ENCODE peak calls at places on chromosomes 3 and 15, in five cellular contexts. O is GM12865, C is cardiac fibroblast, Z is A549, Y is AG04450. I is an unnamed sample.
A peak's percentile ranks its signal among the peaks of the same experiment; 100 is the strongest.

GRCh38 chr15:34684351-34684750 is 70.4 kb downstream of the GJD2 start:
- DNase-seq in Z (no peak), C (no peak), O (no peak), Y (no peak), I (no peak)

GRCh38 chr15:48177383-48177874 is 666 bp downstream of the MYEF2 start:
- DNase-seq in Z (peak; percentile 48), Y (no peak), C (peak; percentile 19), O (peak; percentile 48), I (peak; percentile 12)

GRCh38 chr3:127535901-127536817 is 54.4 kb downstream of the TPRA1 start:
- DNase-seq in Y (no peak), C (no peak), O (no peak), Z (no peak), I (no peak)

GRCh38 chr3:192916455-192917257 is 1.0 kb downstream of the MB21D2 start:
- DNase-seq in C (peak; percentile 66), O (peak; percentile 90), Y (no peak), Z (peak; percentile 46), I (peak; percentile 63)

GRCh38 chr3:134325722-134326121 is 48.5 kb downstream of the AMOTL2 start:
- DNase-seq in C (no peak), O (no peak), Y (no peak), Z (no peak), I (peak; percentile 52)

GRCh38 chr3:131402391-131403039 is 20.9 kb downstream of the NUDT16 start:
- DNase-seq in Y (no peak), O (no peak), C (peak; percentile 24), Z (no peak), I (peak; percentile 10)

GRCh38 chr15:68228971-68229385 is 550 bp downstream of the CLN6 start:
- DNase-seq in C (no peak), O (peak; percentile 47), Y (no peak), Z (peak; percentile 19), I (no peak)

GRCh38 chr3:49606427-49606826 is 52.1 kb downstream of the BSN start:
- DNase-seq in O (no peak), C (no peak), Z (no peak), Y (no peak), I (no peak)

GRCh38 chr3:94772402-94772801 is 709.5 kb downstream of the NSUN3 start:
- DNase-seq in O (no peak), Z (no peak), Y (no peak), C (no peak), I (no peak)

GRCh38 chr15:41906608-41907007 is 12.8 kb upstream of the SPTBN5 start:
- DNase-seq in O (no peak), C (no peak), Z (no peak), Y (no peak), I (no peak)

GRCh38 chr15:58136731-58137130 is 1.4 kb upstream of the AQP9 start:
- DNase-seq in C (no peak), Z (no peak), Y (no peak), O (no peak), I (no peak)

GRCh38 chr15:37397266-37398022 is 297.1 kb upstream of the MEIS2 start:
- DNase-seq in O (no peak), Z (no peak), Y (no peak), C (no peak), I (no peak)

GRCh38 chr3:128784843-128785242 is 58.9 kb downstream of the RAB7A start:
- DNase-seq in O (no peak), Z (no peak), Y (no peak), C (no peak), I (no peak)

GRCh38 chr15:60237411-60237810 is 160.4 kb downstream of the ANXA2 start:
- DNase-seq in Y (peak; percentile 26), C (no peak), Z (no peak), O (no peak), I (no peak)

GRCh38 chr3:112013058-112013783 is 14.5 kb downstream of the TAGLN3 start:
- DNase-seq in Z (peak; percentile 79), O (peak; percentile 73), C (peak; percentile 87), Y (peak; percentile 55), I (peak; percentile 75)

GRCh38 chr3:9508781-9509180 is 44.8 kb downstream of the LHFPL4 start:
- DNase-seq in Y (no peak), C (no peak), Z (no peak), O (no peak), I (no peak)

GRCh38 chr3:163196815-163197214 is 1700.2 kb downstream of the OTOL1 start:
- DNase-seq in C (no peak), Z (no peak), Y (no peak), O (no peak), I (no peak)

GRCh38 chr3:103705641-103706040 is 1270.8 kb downstream of the ZPLD1 start:
- DNase-seq in O (no peak), C (no peak), Y (no peak), Z (no peak), I (no peak)

GRCh38 chr3:53109822-53110771 is 20.1 kb downstream of the RFT1 start:
- DNase-seq in O (peak; percentile 55), Z (peak; percentile 63), Y (peak; percentile 41), C (peak; percentile 92), I (peak; percentile 86)

DNA sequence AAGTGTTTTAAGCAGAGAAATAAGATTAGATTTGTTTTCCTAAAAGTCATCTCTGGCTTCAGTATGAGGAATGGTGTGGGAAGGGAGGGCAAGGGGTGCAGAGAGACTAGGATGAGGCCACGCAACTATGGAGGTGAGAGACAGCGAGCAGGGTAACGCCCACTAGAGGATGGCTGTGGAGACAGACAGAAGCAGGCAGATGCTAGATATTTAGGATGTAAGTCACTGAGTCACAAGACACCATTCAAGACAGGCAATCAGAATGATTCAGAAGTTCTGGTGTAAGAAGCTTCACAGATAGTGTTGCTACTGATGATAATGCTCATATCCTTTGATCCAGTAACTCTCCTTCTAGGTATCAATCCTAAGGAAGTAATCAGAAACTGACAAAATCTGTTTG is 19.1 kb downstream of the HSPBAP1 start:
- DNase-seq in C (no peak), Z (peak; percentile 24), Y (no peak), O (no peak), I (no peak)
- TF ChIP-seq CTCF in C (no peak), Z (no peak), Y (no peak), O (no peak), I (no peak)

DNA sequence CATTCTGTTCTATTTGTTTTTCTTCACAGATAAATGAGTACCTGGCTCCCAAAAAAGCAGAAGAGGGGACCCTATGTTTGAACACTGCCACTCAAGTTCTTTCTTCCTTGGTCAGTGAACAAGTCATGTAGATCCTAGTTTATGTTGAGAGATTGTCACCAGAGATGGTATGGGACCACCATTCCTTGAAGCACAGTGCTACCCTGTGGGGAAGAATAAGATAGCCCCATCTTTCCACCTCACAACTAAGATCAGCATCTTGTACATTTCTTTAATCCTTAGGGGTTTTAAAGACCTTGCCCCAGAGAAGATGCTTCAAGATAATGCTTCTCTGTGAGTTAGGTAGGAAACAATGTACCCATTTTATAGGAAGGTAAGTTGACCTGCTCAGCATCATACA is 233.5 kb upstream of the WNT5A start:
- DNase-seq in C (peak; percentile 5), Z (no peak), Y (no peak), O (peak; percentile 67), I (peak; percentile 8)
- TF ChIP-seq CTCF in C (peak; percentile 20), Z (no peak), Y (peak; percentile 49), O (peak; percentile 48), I (no peak)

GRCh38 chr3:139106013-139106932 is 61.6 kb upstream of the PRR23C start:
- DNase-seq in C (no peak), Y (no peak), Z (no peak), O (no peak), I (no peak)

GRCh38 chr3:139104062-139104461 is 59.4 kb upstream of the PRR23C start:
- DNase-seq in Y (no peak), O (no peak), C (no peak), Z (no peak), I (no peak)

GRCh38 chr3:139107424-139108252 is 62.9 kb upstream of the PRR23C start:
- DNase-seq in C (no peak), Y (no peak), Z (no peak), O (no peak), I (no peak)

GRCh38 chr3:139103484-139103883 is 58.8 kb upstream of the PRR23C start:
- DNase-seq in C (no peak), Y (no peak), O (no peak), Z (no peak), I (no peak)

GRCh38 chr3:139105154-139105702 is 60.5 kb upstream of the PRR23C start:
- DNase-seq in O (no peak), C (no peak), Z (no peak), Y (no peak), I (no peak)
- TF ChIP-seq CTCF in O (no peak), C (no peak), Z (no peak), Y (no peak), I (no peak)

GRCh38 chr15:32649336-32649735 is 7.8 kb downstream of the SCG5 start:
- DNase-seq in O (no peak), Z (peak; percentile 47), Y (no peak), C (peak; percentile 47), I (no peak)
- TF ChIP-seq CTCF in O (peak; percentile 3), Z (peak; percentile 55), Y (peak; percentile 61), C (peak; percentile 52), I (peak; percentile 4)

GRCh38 chr15:73368301-73369072 is at the start of gene HCN4:
- DNase-seq in O (no peak), Y (no peak), Z (no peak), C (no peak), I (no peak)

GRCh38 chr15:73366766-73367623 is 1.8 kb downstream of the HCN4 start:
- DNase-seq in O (no peak), C (no peak), Z (no peak), Y (no peak), I (no peak)

GRCh38 chr15:73370151-73370550 is 1.4 kb upstream of the HCN4 start:
- DNase-seq in C (no peak), O (no peak), Z (no peak), Y (no peak), I (no peak)

GRCh38 chr15:73369073-73369694 is 426 bp upstream of the HCN4 start:
- DNase-seq in Y (no peak), O (no peak), Z (no peak), C (no peak), I (no peak)

DNA sequence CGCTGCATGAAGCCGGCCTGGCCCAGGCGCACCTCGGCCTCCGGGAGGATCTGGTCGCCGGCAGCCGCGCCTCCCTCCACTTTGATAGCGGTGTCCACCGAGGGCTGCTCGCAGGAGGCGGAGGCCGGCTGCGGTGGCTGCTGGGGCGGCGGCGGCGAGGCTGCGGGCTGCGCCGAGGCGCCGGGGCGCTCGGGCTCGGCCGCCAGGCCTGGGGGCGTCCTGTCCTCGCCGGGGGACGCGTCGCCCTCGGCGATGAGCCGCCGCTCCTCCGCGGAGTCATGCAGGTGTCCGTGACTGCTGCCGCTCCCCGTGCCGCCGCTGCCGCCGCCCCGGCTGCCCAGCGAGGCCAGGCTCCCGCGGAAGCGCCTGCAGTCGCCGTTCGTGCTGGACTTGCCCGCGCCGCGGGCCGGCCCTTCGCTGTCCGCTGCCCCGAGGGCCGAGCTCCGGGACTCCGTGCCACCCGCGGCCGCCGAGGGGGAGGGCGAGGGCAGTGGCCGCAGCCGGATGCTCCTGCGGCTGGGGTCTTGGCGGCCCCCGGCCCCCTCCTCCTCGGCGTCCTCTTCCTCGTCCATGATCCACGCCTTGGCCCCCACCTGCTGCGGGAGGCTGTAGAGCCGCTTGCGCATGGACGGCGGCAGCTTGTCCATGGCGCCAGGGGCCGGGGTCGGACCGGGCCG is 996 bp downstream of the HCN4 start:
- DNase-seq in Z (no peak), Y (no peak), C (no peak), O (no peak), I (no peak)
- TF ChIP-seq CTCF in Z (no peak), Y (no peak), C (no peak), O (no peak), I (no peak)